ENCODE peak calls at places on chromosomes 2 and 18, in eight cellular contexts. One of them, this sample, is unnamed.

GRCh38 chr18:3871687-3872086 is 421.7 kb downstream of the TGIF1 start:
- DNase-seq in left colon: no peak
- DNase-seq in mammary epithelial cell: no peak
- DNase-seq in NCI-H2029 treated with DMSO at 0.1 percent for 48 hours: no peak
- DNase-seq in NCI-H2171: no peak
- DNase-seq in RPMI8226: peak; percentile 20
- DNase-seq in stimulated activated CD4-positive, alpha-beta T cell treated with anti-CD3 and anti-CD28 coated beads, Interleukin-15, amount 100 ng/mL, for 48 hours: no peak
- DNase-seq in hepatocyte: no peak
- DNase-seq in this sample: no peak

GRCh38 chr18:28584726-28585125 is 407.8 kb upstream of the CDH2 start:
- DNase-seq in left colon: no peak
- DNase-seq in mammary epithelial cell: peak; percentile 60
- DNase-seq in NCI-H2029 treated with DMSO at 0.1 percent for 48 hours: no peak
- DNase-seq in NCI-H2171: no peak
- DNase-seq in RPMI8226: no peak
- DNase-seq in stimulated activated CD4-positive, alpha-beta T cell treated with anti-CD3 and anti-CD28 coated beads, Interleukin-15, amount 100 ng/mL, for 48 hours: no peak
- DNase-seq in hepatocyte: peak; percentile 8
- DNase-seq in this sample: no peak

GRCh38 chr2:121582272-121582671 is 51.6 kb downstream of the RNU4ATAC start:
- DNase-seq in left colon: no peak
- DNase-seq in mammary epithelial cell: no peak
- DNase-seq in NCI-H2029 treated with DMSO at 0.1 percent for 48 hours: no peak
- DNase-seq in NCI-H2171: no peak
- DNase-seq in RPMI8226: no peak
- DNase-seq in stimulated activated CD4-positive, alpha-beta T cell treated with anti-CD3 and anti-CD28 coated beads, Interleukin-15, amount 100 ng/mL, for 48 hours: no peak
- DNase-seq in hepatocyte: no peak
- DNase-seq in this sample: no peak

GRCh38 chr2:158134655-158135054 is 33.0 kb downstream of the UPP2 start:
- DNase-seq in left colon: peak; percentile 72
- DNase-seq in mammary epithelial cell: no peak
- DNase-seq in NCI-H2029 treated with DMSO at 0.1 percent for 48 hours: no peak
- DNase-seq in NCI-H2171: no peak
- DNase-seq in RPMI8226: no peak
- DNase-seq in stimulated activated CD4-positive, alpha-beta T cell treated with anti-CD3 and anti-CD28 coated beads, Interleukin-15, amount 100 ng/mL, for 48 hours: no peak
- DNase-seq in hepatocyte: peak; percentile 68
- DNase-seq in this sample: no peak

GRCh38 chr18:23225518-23225917 is 90.2 kb downstream of the CABLES1 start:
- DNase-seq in left colon: no peak
- DNase-seq in mammary epithelial cell: no peak
- DNase-seq in NCI-H2029 treated with DMSO at 0.1 percent for 48 hours: no peak
- DNase-seq in NCI-H2171: peak; percentile 55
- DNase-seq in RPMI8226: no peak
- DNase-seq in stimulated activated CD4-positive, alpha-beta T cell treated with anti-CD3 and anti-CD28 coated beads, Interleukin-15, amount 100 ng/mL, for 48 hours: no peak
- DNase-seq in hepatocyte: peak; percentile 61
- DNase-seq in this sample: no peak

GRCh38 chr2:231687133-231687852 is 21.0 kb upstream of the PTMA start:
- DNase-seq in left colon: peak; percentile 74
- DNase-seq in mammary epithelial cell: no peak
- DNase-seq in NCI-H2029 treated with DMSO at 0.1 percent for 48 hours: no peak
- DNase-seq in NCI-H2171: no peak
- DNase-seq in RPMI8226: peak; percentile 73
- DNase-seq in stimulated activated CD4-positive, alpha-beta T cell treated with anti-CD3 and anti-CD28 coated beads, Interleukin-15, amount 100 ng/mL, for 48 hours: peak; percentile 36
- DNase-seq in hepatocyte: peak; percentile 67
- DNase-seq in this sample: peak; percentile 78

GRCh38 chr2:234251326-234252271 is 201.1 kb downstream of the SPP2 start:
- DNase-seq in left colon: no peak
- DNase-seq in mammary epithelial cell: peak; percentile 99
- DNase-seq in NCI-H2029 treated with DMSO at 0.1 percent for 48 hours: no peak
- DNase-seq in NCI-H2171: no peak
- DNase-seq in RPMI8226: no peak
- DNase-seq in stimulated activated CD4-positive, alpha-beta T cell treated with anti-CD3 and anti-CD28 coated beads, Interleukin-15, amount 100 ng/mL, for 48 hours: no peak
- DNase-seq in hepatocyte: peak; percentile 68
- DNase-seq in this sample: no peak

GRCh38 chr2:11855120-11855760 is 108.8 kb downstream of the LPIN1 start:
- DNase-seq in left colon: no peak
- DNase-seq in mammary epithelial cell: no peak
- DNase-seq in NCI-H2029 treated with DMSO at 0.1 percent for 48 hours: no peak
- DNase-seq in NCI-H2171: no peak
- DNase-seq in RPMI8226: no peak
- DNase-seq in stimulated activated CD4-positive, alpha-beta T cell treated with anti-CD3 and anti-CD28 coated beads, Interleukin-15, amount 100 ng/mL, for 48 hours: no peak
- DNase-seq in hepatocyte: no peak
- DNase-seq in this sample: peak; percentile 89

GRCh38 chr2:132538331-132538855 is 121.8 kb downstream of the GPR39 start:
- DNase-seq in left colon: no peak
- DNase-seq in mammary epithelial cell: no peak
- DNase-seq in NCI-H2029 treated with DMSO at 0.1 percent for 48 hours: no peak
- DNase-seq in NCI-H2171: no peak
- DNase-seq in RPMI8226: no peak
- DNase-seq in stimulated activated CD4-positive, alpha-beta T cell treated with anti-CD3 and anti-CD28 coated beads, Interleukin-15, amount 100 ng/mL, for 48 hours: no peak
- DNase-seq in hepatocyte: no peak
- DNase-seq in this sample: peak; percentile 99

GRCh38 chr2:43255249-43255960 is 29.0 kb upstream of the ZFP36L2 start:
- DNase-seq in left colon: no peak
- DNase-seq in mammary epithelial cell: no peak
- DNase-seq in NCI-H2029 treated with DMSO at 0.1 percent for 48 hours: no peak
- DNase-seq in NCI-H2171: peak; percentile 20
- DNase-seq in RPMI8226: no peak
- DNase-seq in stimulated activated CD4-positive, alpha-beta T cell treated with anti-CD3 and anti-CD28 coated beads, Interleukin-15, amount 100 ng/mL, for 48 hours: no peak
- DNase-seq in hepatocyte: no peak
- DNase-seq in this sample: no peak

GRCh38 chr2:16005819-16006536 is 65.6 kb downstream of the MYCN start:
- DNase-seq in left colon: peak; percentile 12
- DNase-seq in mammary epithelial cell: peak; percentile 83
- DNase-seq in NCI-H2029 treated with DMSO at 0.1 percent for 48 hours: no peak
- DNase-seq in NCI-H2171: no peak
- DNase-seq in RPMI8226: no peak
- DNase-seq in stimulated activated CD4-positive, alpha-beta T cell treated with anti-CD3 and anti-CD28 coated beads, Interleukin-15, amount 100 ng/mL, for 48 hours: no peak
- DNase-seq in hepatocyte: peak; percentile 76
- DNase-seq in this sample: no peak

GRCh38 chr18:31205273-31205672 is 42.6 kb upstream of the DSC1 start:
- DNase-seq in left colon: no peak
- DNase-seq in mammary epithelial cell: no peak
- DNase-seq in NCI-H2029 treated with DMSO at 0.1 percent for 48 hours: no peak
- DNase-seq in NCI-H2171: no peak
- DNase-seq in RPMI8226: no peak
- DNase-seq in stimulated activated CD4-positive, alpha-beta T cell treated with anti-CD3 and anti-CD28 coated beads, Interleukin-15, amount 100 ng/mL, for 48 hours: no peak
- DNase-seq in hepatocyte: no peak
- DNase-seq in this sample: no peak

GRCh38 chr18:79775441-79776221 is 22.1 kb upstream of the KCNG2 start:
- DNase-seq in left colon: no peak
- DNase-seq in mammary epithelial cell: no peak
- DNase-seq in NCI-H2029 treated with DMSO at 0.1 percent for 48 hours: no peak
- DNase-seq in NCI-H2171: no peak
- DNase-seq in RPMI8226: no peak
- DNase-seq in stimulated activated CD4-positive, alpha-beta T cell treated with anti-CD3 and anti-CD28 coated beads, Interleukin-15, amount 100 ng/mL, for 48 hours: no peak
- DNase-seq in hepatocyte: no peak
- DNase-seq in this sample: no peak

GRCh38 chr2:37600735-37601134 is 70.7 kb downstream of the CDC42EP3 start:
- DNase-seq in left colon: no peak
- DNase-seq in mammary epithelial cell: no peak
- DNase-seq in NCI-H2029 treated with DMSO at 0.1 percent for 48 hours: no peak
- DNase-seq in NCI-H2171: no peak
- DNase-seq in RPMI8226: peak; percentile 42
- DNase-seq in stimulated activated CD4-positive, alpha-beta T cell treated with anti-CD3 and anti-CD28 coated beads, Interleukin-15, amount 100 ng/mL, for 48 hours: no peak
- DNase-seq in hepatocyte: no peak
- DNase-seq in this sample: no peak

GRCh38 chr2:110105608-110106467 is 9.8 kb downstream of the MALL start:
- DNase-seq in left colon: peak; percentile 80
- DNase-seq in mammary epithelial cell: peak; percentile 96
- DNase-seq in NCI-H2029 treated with DMSO at 0.1 percent for 48 hours: no peak
- DNase-seq in NCI-H2171: no peak
- DNase-seq in RPMI8226: no peak
- DNase-seq in stimulated activated CD4-positive, alpha-beta T cell treated with anti-CD3 and anti-CD28 coated beads, Interleukin-15, amount 100 ng/mL, for 48 hours: no peak
- DNase-seq in hepatocyte: peak; percentile 69
- DNase-seq in this sample: no peak